ENCODE peak calls at places on chromosome 1, in ten cellular contexts. V is occipital lobe; B is cerebellum; I is tibial artery; F is CD8-positive, alpha-beta T cell; Z is stomach; X is WTC11; U is H1; T is mammary epithelial cell; C is fibroblast of the aortic adventitia. K is an unnamed sample.

GRCh38 chr1:93690921-93691789 is 9.5 kb upstream of the BCAR3 start:
- DNase-seq in F (no peak), Z (peak; percentile 45), V (no peak), T (no peak), B (peak; percentile 41), U (no peak), X (peak; percentile 25), C (no peak), I (no peak), K (no peak)

GRCh38 chr1:68051475-68051874 is 1.0 kb upstream of the DIRAS3 start:
- DNase-seq in F (no peak), T (peak; percentile 67), C (peak; percentile 66), B (no peak), U (peak; percentile 64), X (peak; percentile 73), Z (no peak), I (peak; percentile 77), V (no peak), K (peak; percentile 90)

GRCh38 chr1:111948209-111949131 is 41.0 kb downstream of the KCND3 start:
- DNase-seq in U (no peak), Z (no peak), V (peak; percentile 73), I (no peak), B (no peak), F (no peak), C (peak; percentile 4), T (peak; percentile 85), X (no peak), K (peak; percentile 66)

GRCh38 chr1:27561126-27561899 is 42.6 kb downstream of the AHDC1 start:
- DNase-seq in T (no peak), F (no peak), C (peak; percentile 49), X (no peak), U (no peak), B (no peak), V (no peak), Z (no peak), I (no peak), K (no peak)

GRCh38 chr1:182303778-182304177 is 87.8 kb downstream of the GLUL start:
- DNase-seq in Z (no peak), F (no peak), I (no peak), C (no peak), T (no peak), V (no peak), X (no peak), U (no peak), B (no peak), K (no peak)

GRCh38 chr1:15236226-15237145 is 10.5 kb upstream of the FHAD1 start:
- DNase-seq in T (no peak), F (no peak), X (no peak), I (no peak), Z (no peak), C (no peak), V (no peak), B (no peak), U (no peak), K (peak; percentile 17)

GRCh38 chr1:172397221-172397620 is 23.3 kb upstream of the C1orf105 start:
- DNase-seq in X (no peak), F (no peak), B (no peak), U (no peak), T (peak; percentile 71), C (peak; percentile 85), V (no peak), I (no peak), Z (no peak), K (peak; percentile 75)

GRCh38 chr1:928825-929661 is 5.3 kb downstream of the SAMD11 start:
- DNase-seq in B (no peak), V (no peak), T (no peak), Z (no peak), C (no peak), U (no peak), F (no peak), I (no peak), X (no peak), K (no peak)

GRCh38 chr1:156100205-156100995 is 14.1 kb upstream of the LMNA start:
- DNase-seq in B (no peak), X (no peak), V (no peak), T (peak; percentile 73), I (no peak), F (no peak), U (no peak), C (no peak), Z (no peak), K (no peak)